ENCODE peak calls at places on chromosomes 3 and 15, in six cellular contexts. V is fibroblast of mammary gland, F is neural progenitor cell, G is pancreas, O is LNCaP clone FGC, C is foreskin fibroblast. T is an unnamed sample.
A peak's percentile ranks its signal among the peaks of the same experiment; 100 is the strongest.

GRCh38 chr3:169146112-169146665 is 517.3 kb downstream of the MECOM start:
- DNase-seq in C (peak; percentile 76), F (peak; percentile 81), V (peak; percentile 9), O (no peak), G (peak; percentile 66), T (no peak)

GRCh38 chr3:60424942-60425341 is 826.3 kb downstream of the FHIT start:
- DNase-seq in F (no peak), C (no peak), G (no peak), O (no peak), V (no peak), T (no peak)

GRCh38 chr3:187777331-187778046 is 32.2 kb upstream of the BCL6 start:
- DNase-seq in G (no peak), O (no peak), C (peak; percentile 26), V (peak; percentile 23), F (no peak), T (no peak)

GRCh38 chr3:159169828-159170227 is 368.0 kb downstream of the MFSD1 start:
- DNase-seq in F (no peak), V (peak; percentile 94), O (peak; percentile 23), C (peak; percentile 89), G (no peak), T (peak; percentile 73)

GRCh38 chr15:94064676-94065313 is 166.6 kb upstream of the MCTP2 start:
- DNase-seq in V (no peak), O (no peak), F (no peak), C (no peak), G (no peak), T (no peak)

GRCh38 chr15:70892002-70892911 is at the start of the genes LRRC49 and THAP10:
- DNase-seq in C (peak; percentile 98), O (peak; percentile 90), F (peak; percentile 94), G (peak; percentile 83), V (peak; percentile 98), T (peak; percentile 93)

GRCh38 chr15:63998489-63998888 is 47.8 kb downstream of the DAPK2 start:
- DNase-seq in C (no peak), V (no peak), G (no peak), F (no peak), O (no peak), T (no peak)

GRCh38 chr3:161274691-161275298 is 53.7 kb downstream of the NMD3 start:
- DNase-seq in O (peak; percentile 47), C (peak; percentile 70), V (peak; percentile 65), F (peak; percentile 46), G (peak; percentile 14), T (no peak)

GRCh38 chr3:140349938-140350337 is 327.9 kb upstream of the TRIM42 start:
- DNase-seq in O (no peak), F (no peak), C (no peak), V (no peak), G (no peak), T (no peak)

GRCh38 chr15:91973481-91973880 is 120.0 kb downstream of the SLCO3A1 start:
- DNase-seq in V (no peak), F (no peak), G (no peak), C (no peak), O (no peak), T (no peak)

GRCh38 chr3:154926721-154927120 is 153.4 kb upstream of the MME start:
- DNase-seq in V (no peak), G (no peak), C (no peak), F (no peak), O (no peak), T (no peak)

GRCh38 chr3:27360113-27361078 is 8.8 kb downstream of the NEK10 start:
- DNase-seq in O (peak; percentile 69), C (peak; percentile 59), G (no peak), F (no peak), V (peak; percentile 57), T (no peak)

GRCh38 chr3:5136619-5137429 is 14.7 kb downstream of the ARL8B start:
- DNase-seq in G (no peak), O (no peak), F (peak; percentile 30), C (peak; percentile 50), V (peak; percentile 43), T (no peak)

GRCh38 chr15:98658831-98659699 is 10.7 kb downstream of the IGF1R start:
- DNase-seq in G (peak; percentile 33), C (peak; percentile 73), F (peak; percentile 57), O (no peak), V (peak; percentile 59), T (no peak)

GRCh38 chr3:46881819-46882376 is 4.4 kb downstream of the PTH1R start:
- DNase-seq in G (no peak), C (peak; percentile 28), V (no peak), F (peak; percentile 72), O (no peak), T (no peak)

GRCh38 chr15:95567686-95568085 is 762.8 kb upstream of the NR2F2 start:
- DNase-seq in G (no peak), C (no peak), F (no peak), V (no peak), O (no peak), T (no peak)

GRCh38 chr3:195397524-195397923 is 45.3 kb downstream of the ACAP2 start:
- DNase-seq in F (no peak), G (no peak), C (no peak), V (no peak), O (no peak), T (no peak)

GRCh38 chr3:51734572-51734907 is 27.7 kb downstream of the GRM2 start:
- DNase-seq in C (no peak), O (no peak), V (no peak), G (no peak), F (peak; percentile 16), T (no peak)

GRCh38 chr15:57109005-57109404 is 190.6 kb downstream of the TCF12 start:
- DNase-seq in C (no peak), G (no peak), F (no peak), O (no peak), V (no peak), T (no peak)

GRCh38 chr15:61028427-61028826 is 200.7 kb downstream of the RORA start:
- DNase-seq in V (no peak), F (no peak), C (no peak), G (no peak), O (no peak), T (no peak)

GRCh38 chr3:19256313-19256712 is 108.0 kb downstream of the KCNH8 start:
- DNase-seq in F (peak; percentile 41), G (no peak), V (no peak), O (no peak), C (no peak), T (no peak)

GRCh38 chr15:93943607-93944006 is 287.8 kb upstream of the MCTP2 start:
- DNase-seq in G (no peak), V (no peak), O (no peak), F (no peak), C (peak; percentile 0), T (no peak)

GRCh38 chr15:99486371-99487336 is 79.1 kb upstream of the MEF2A start:
- DNase-seq in G (peak; percentile 58), V (peak; percentile 48), O (no peak), F (peak; percentile 56), C (peak; percentile 95), T (peak; percentile 85)

GRCh38 chr3:162302983-162303624 is 806.5 kb downstream of the OTOL1 start:
- DNase-seq in O (no peak), G (no peak), C (peak; percentile 14), V (peak; percentile 54), F (no peak), T (no peak)

GRCh38 chr3:11606090-11606784 is 37.5 kb downstream of the VGLL4 start:
- DNase-seq in C (no peak), F (no peak), G (no peak), V (no peak), O (no peak), T (no peak)

GRCh38 chr3:49339593-49339946 is 283 bp downstream of the USP4 start:
- DNase-seq in F (peak; percentile 76), V (no peak), O (no peak), G (no peak), C (peak; percentile 38), T (no peak)

GRCh38 chr15:84736375-84736774 is 12.0 kb upstream of the ZNF592 start:
- DNase-seq in V (no peak), F (no peak), C (no peak), O (no peak), G (no peak), T (no peak)

GRCh38 chr15:96053039-96054021 is 277.2 kb upstream of the NR2F2 start:
- DNase-seq in O (peak; percentile 64), F (peak; percentile 67), V (no peak), G (peak; percentile 26), C (no peak), T (no peak)

GRCh38 chr3:127709320-127710060 is 36.7 kb downstream of the ABTB1 start:
- DNase-seq in O (no peak), C (peak; percentile 30), V (peak; percentile 34), G (no peak), F (no peak), T (no peak)

DNA sequence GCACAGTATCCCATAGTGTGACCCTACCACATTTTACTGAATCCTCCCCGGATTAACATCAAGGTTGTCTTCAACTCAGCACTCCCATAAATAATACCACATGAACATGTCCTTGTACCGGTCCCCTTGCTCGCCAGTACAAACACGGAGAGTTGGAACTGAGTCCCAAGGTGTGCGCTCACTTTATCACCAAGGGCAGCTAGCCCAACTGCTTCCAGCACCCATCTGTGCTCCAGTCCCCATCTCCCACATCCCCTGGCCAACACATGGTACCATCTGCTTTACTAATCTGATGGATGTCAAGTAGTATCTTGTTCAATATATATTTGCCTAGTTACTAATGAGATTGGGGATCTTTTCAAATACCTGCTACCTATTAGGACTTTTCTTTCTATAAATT is 64.7 kb downstream of the ISG20 start:
- DNase-seq in V (no peak), G (no peak), F (no peak), C (no peak), O (no peak), T (no peak)
- TF ChIP-seq CTCF in V (no peak), G (no peak), F (no peak), C (no peak), O (no peak), T (no peak)

GRCh38 chr3:32110233-32110760 is 3.9 kb downstream of the GPD1L start:
- DNase-seq in O (no peak), G (no peak), V (peak; percentile 17), C (no peak), F (no peak), T (no peak)
- H3K4me3 ChIP-seq in O (no peak overlapping the region), G (no peak overlapping the region), V (no peak overlapping the region), C (no peak overlapping the region), F (no peak overlapping the region), T (no peak overlapping the region)

GRCh38 chr3:134754768-134755559 is 40.1 kb upstream of the EPHB1 start:
- DNase-seq in G (no peak), F (peak; percentile 65), O (no peak), V (peak; percentile 57), C (peak; percentile 64), T (no peak)
- TF ChIP-seq CTCF in G (peak; percentile 45), F (peak; percentile 70), O (peak; percentile 78), V (peak; percentile 87), C (peak; percentile 91), T (peak; percentile 91)

GRCh38 chr3:12724794-12725193 is 34.3 kb downstream of the TMEM40 start:
- DNase-seq in F (no peak), C (peak; percentile 32), V (peak; percentile 19), G (no peak), O (no peak), T (no peak)

GRCh38 chr3:12719984-12720656 is 38.9 kb downstream of the TMEM40 start:
- DNase-seq in F (peak; percentile 93), C (peak; percentile 91), O (peak; percentile 59), G (peak; percentile 80), V (peak; percentile 78), T (peak; percentile 49)

GRCh38 chr3:12716605-12717121 is 42.4 kb downstream of the TMEM40 start:
- DNase-seq in C (no peak), F (no peak), V (peak; percentile 8), O (no peak), G (no peak), T (no peak)

GRCh38 chr3:12722205-12722604 is 36.9 kb downstream of the TMEM40 start:
- DNase-seq in O (no peak), C (no peak), G (no peak), F (no peak), V (no peak), T (no peak)

GRCh38 chr3:12719541-12719940 is 39.5 kb downstream of the TMEM40 start:
- DNase-seq in V (no peak), O (no peak), F (no peak), G (no peak), C (no peak), T (no peak)
- H3K4me3 ChIP-seq in V (peak overlapping the region; percentile 37), O (no peak overlapping the region), F (no peak overlapping the region), G (no peak overlapping the region), C (peak overlapping the region; percentile 19), T (peak overlapping the region; percentile 28)

T was measured in AG09309.